ENCODE peak calls at places on chromosomes 16 and 17, in four cellular contexts. L, R, A and X are unnamed samples.
A peak's percentile ranks its signal among the peaks of the same experiment; 100 is the strongest.

GRCh38 chr16:66212426-66212825 is 154.1 kb upstream of the CDH5 start:
- DNase-seq in R (peak; percentile 8), L (no peak), A (no peak), X (no peak)

GRCh38 chr17:48522031-48522593 is 8.7 kb downstream of the HOXB1 start:
- DNase-seq in L (peak; percentile 41), A (peak; percentile 58), R (no peak), X (no peak)

GRCh38 chr16:79217375-79218011 is 383.0 kb downstream of the MAF start:
- DNase-seq in R (no peak), A (no peak), L (no peak), X (no peak)

GRCh38 chr16:2058901-2059300 is 11.1 kb downstream of the TSC2 start:
- DNase-seq in A (no peak), R (no peak), L (no peak), X (no peak)

GRCh38 chr16:29182501-29182900 is 197.6 kb downstream of the LAT start:
- DNase-seq in L (no peak), A (no peak), R (no peak), X (no peak)

GRCh38 chr17:64694207-64694606 is 32.1 kb upstream of the SMURF2 start:
- DNase-seq in A (peak; percentile 67), L (peak; percentile 95), R (no peak), X (no peak)

GRCh38 chr17:52136173-52136572 is 22.3 kb downstream of the CA10 start:
- DNase-seq in R (peak; percentile 30), L (no peak), A (no peak), X (no peak)

GRCh38 chr17:78962345-78962983 is 17.3 kb downstream of the LGALS3BP start:
- DNase-seq in R (no peak), L (no peak), A (peak; percentile 24), X (no peak)

GRCh38 chr16:75038036-75038959 is 39.5 kb downstream of the ZNRF1 start:
- DNase-seq in L (no peak), R (no peak), A (peak; percentile 68), X (no peak)

GRCh38 chr17:28335959-28336871 is 654 bp downstream of the TNFAIP1 start:
- DNase-seq in L (peak; percentile 91), A (peak; percentile 94), R (peak; percentile 94), X (peak; percentile 60)

GRCh38 chr16:87897563-87898505 is 28.5 kb upstream of the SLC7A5 start:
- DNase-seq in R (no peak), L (no peak), A (no peak), X (no peak)

DNA sequence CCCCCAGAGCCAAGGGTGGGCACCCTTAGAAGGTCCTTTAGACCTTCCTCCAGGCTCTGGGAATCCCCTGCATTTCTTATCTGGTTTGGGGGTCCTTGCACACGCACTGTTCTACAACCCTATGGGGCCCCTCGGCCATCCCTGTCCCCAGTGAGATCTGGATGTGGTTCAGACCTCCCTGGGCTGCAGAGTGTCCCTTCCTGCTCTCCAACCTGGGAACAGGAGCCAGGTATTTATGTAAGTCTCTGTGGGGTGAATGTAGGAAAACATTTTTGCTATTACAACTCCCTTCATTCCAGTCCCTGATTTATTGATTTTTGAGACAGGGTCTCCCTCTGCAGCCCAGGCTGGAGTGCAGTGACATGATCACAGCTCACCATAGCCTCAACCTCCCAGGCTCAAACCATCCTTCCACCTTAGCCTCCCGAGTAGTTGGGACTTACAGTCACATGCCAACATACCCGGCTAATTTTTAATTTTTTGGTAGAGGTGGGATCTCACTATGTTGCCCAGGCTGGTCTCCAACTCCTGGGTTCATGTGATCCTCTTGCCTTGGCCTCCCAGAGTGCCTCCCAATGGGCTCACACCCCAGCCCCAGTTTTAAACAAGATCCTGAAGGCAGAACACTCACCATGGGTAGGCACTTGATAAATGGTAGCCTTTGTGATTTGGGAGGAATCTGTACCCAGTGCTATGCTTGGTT is 61.6 kb downstream of the RAI1 start:
- DNase-seq in L (no peak), R (no peak), A (no peak), X (no peak)
- H4K20me1 ChIP-seq in L (no peaks in the 10 kb centered on the region), R (no peaks in the 10 kb centered on the region), A (peaks cover 91% of the 10 kb centered on the region), X (no peaks in the 10 kb centered on the region)

DNA sequence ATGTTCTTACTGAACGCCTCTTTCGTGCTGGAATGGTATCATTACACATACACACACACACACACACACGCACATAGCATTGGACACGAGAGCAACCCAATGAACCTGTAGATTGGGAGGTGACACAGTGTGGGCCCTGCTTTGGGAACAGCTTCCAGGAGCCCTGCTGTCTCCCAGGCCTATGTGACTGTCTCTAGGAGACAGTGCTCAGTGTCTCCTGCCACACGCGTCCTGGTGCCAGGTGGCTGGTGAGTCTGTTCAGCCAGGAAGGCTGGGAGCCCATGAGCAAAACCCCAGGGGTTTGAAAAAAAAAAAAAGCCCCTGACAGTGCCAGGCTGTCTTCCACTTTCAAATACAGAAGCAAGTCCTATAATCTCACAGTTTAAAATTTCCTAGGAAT is 2.4 kb upstream of the SPOP start:
- DNase-seq in A (no peak), R (no peak), L (no peak), X (no peak)
- H3K27ac ChIP-seq in A (no peak overlapping the region), R (no peak overlapping the region), L (no peak overlapping the region), X (no peak overlapping the region)

GRCh38 chr17:46135879-46136562 is 57.2 kb downstream of the KANSL1 start:
- DNase-seq in L (no peak), A (no peak), R (no peak), X (no peak)

GRCh38 chr17:46136820-46137219 is 56.4 kb downstream of the KANSL1 start:
- DNase-seq in L (no peak), A (no peak), R (no peak), X (no peak)

GRCh38 chr17:46139365-46140210 is 53.6 kb downstream of the KANSL1 start:
- DNase-seq in A (no peak), R (no peak), L (no peak), X (no peak)

GRCh38 chr17:46140645-46141197 is 52.5 kb downstream of the KANSL1 start:
- DNase-seq in L (no peak), R (no peak), A (no peak), X (no peak)

DNA sequence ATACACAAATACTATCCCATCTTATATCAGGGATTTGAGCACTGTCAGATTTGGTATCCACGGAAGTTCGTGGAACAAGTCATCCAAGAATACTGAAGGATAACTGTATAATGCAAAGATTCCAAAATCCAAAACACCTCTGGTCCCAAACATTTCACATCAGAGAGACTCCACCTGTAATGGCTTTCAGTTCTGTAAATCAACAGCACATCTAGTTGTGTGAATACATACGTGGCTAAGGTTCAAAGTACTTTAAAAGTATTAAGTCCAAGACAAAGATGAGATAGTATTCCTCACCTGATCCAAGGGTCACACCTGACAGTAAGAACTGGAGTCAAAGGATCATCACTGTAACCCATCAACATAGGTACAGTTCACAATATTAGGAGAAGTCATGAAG is 54.8 kb downstream of the KANSL1 start:
- DNase-seq in L (no peak), A (no peak), R (no peak), X (no peak)
- H4K20me1 ChIP-seq in L (peaks cover 42% of the 10 kb centered on the region), A (peaks cover 95% of the 10 kb centered on the region), R (peaks cover 81% of the 10 kb centered on the region), X (peaks cover 45% of the 10 kb centered on the region)

GRCh38 chr17:14308636-14308964 is 7.7 kb downstream of the HS3ST3B1 start:
- DNase-seq in A (no peak), R (no peak), L (no peak), X (no peak)
- H3K27ac ChIP-seq in A (peak overlapping the region; percentile 51), R (peak overlapping the region; percentile 70), L (no peak overlapping the region), X (peak overlapping the region; percentile 68)

GRCh38 chr16:9122342-9122741 is 30.9 kb downstream of the HAPSTR1 start:
- DNase-seq in L (no peak), R (no peak), A (no peak), X (no peak)
- H4K20me1 ChIP-seq in L (peaks cover 8% of the 10 kb centered on the region), R (peaks cover 53% of the 10 kb centered on the region), A (peaks cover 80% of the 10 kb centered on the region), X (peaks cover 41% of the 10 kb centered on the region)